ENCODE peak calls at places on chromosomes 4 and X, in five cellular contexts. P is iPS-NIHi11, U is GM06990, F is foreskin melanocyte, N is NCI-H1436. V is an unnamed sample.

GRCh38 chr4:121138445-121138844 is 25.7 kb downstream of the TNIP3 start:
- DNase-seq in U (no peak), N (no peak), P (no peak), F (no peak), V (no peak)

GRCh38 chr4:89072921-89073320 is 15.9 kb upstream of the FAM13A start:
- DNase-seq in P (no peak), N (no peak), U (no peak), F (no peak), V (no peak)

GRCh38 chr4:139552908-139553307 is 3.1 kb downstream of the SETD7 start:
- DNase-seq in N (no peak), P (no peak), U (no peak), F (no peak), V (no peak)

GRCh38 chrX:119468930-119469635 is 839 bp downstream of the SLC25A5 start:
- DNase-seq in P (peak; percentile 76), U (peak; percentile 92), N (peak; percentile 88), F (peak; percentile 63), V (peak; percentile 81)

GRCh38 chr4:87975466-87975865 is at the start of gene SPP1:
- DNase-seq in N (no peak), U (no peak), P (peak; percentile 57), F (no peak), V (peak; percentile 90)

GRCh38 chr4:8336412-8337075 is 67.0 kb downstream of the HTRA3 start:
- DNase-seq in U (no peak), F (no peak), P (no peak), N (no peak), V (no peak)

GRCh38 chr4:98996056-98996941 is 778 bp downstream of the METAP1 start:
- DNase-seq in F (peak; percentile 15), N (peak; percentile 23), P (peak; percentile 19), U (no peak), V (no peak)

GRCh38 chr4:15883611-15884243 is 54.8 kb downstream of the FGFBP1 start:
- DNase-seq in U (no peak), N (no peak), P (no peak), F (no peak), V (no peak)

GRCh38 chrX:37783284-37783683 is 3.4 kb downstream of the CYBB start:
- DNase-seq in U (no peak), P (no peak), F (no peak), N (no peak), V (no peak)

GRCh38 chr4:73919691-73920090 is 50.5 kb downstream of the CXCL1 start:
- DNase-seq in P (no peak), U (no peak), F (no peak), N (no peak), V (no peak)

GRCh38 chr4:40307627-40308497 is 27.3 kb upstream of the CHRNA9 start:
- DNase-seq in P (no peak), U (peak; percentile 63), N (no peak), F (no peak), V (no peak)

GRCh38 chr4:43776371-43776770 is 672.2 kb downstream of the KCTD8 start:
- DNase-seq in P (no peak), U (peak; percentile 13), N (no peak), F (no peak), V (peak; percentile 56)

GRCh38 chr4:111362891-111363290 is 740.0 kb upstream of the PITX2 start:
- DNase-seq in P (no peak), U (no peak), N (no peak), F (no peak), V (peak; percentile 33)

GRCh38 chrX:10360121-10360520 is 203.3 kb downstream of the CLCN4 start:
- DNase-seq in N (no peak), U (no peak), F (peak; percentile 22), P (no peak), V (no peak)

GRCh38 chr4:48367016-48367415 is 25.7 kb downstream of the SLAIN2 start:
- DNase-seq in P (no peak), N (no peak), U (no peak), F (no peak), V (no peak)

GRCh38 chr4:19748470-19748869 is 503.2 kb upstream of the SLIT2 start:
- DNase-seq in N (no peak), U (no peak), F (no peak), P (no peak), V (no peak)

GRCh38 chr4:169612869-169613859 is 781 bp upstream of the NEK1 start:
- DNase-seq in U (peak; percentile 22), F (peak; percentile 81), N (peak; percentile 61), P (peak; percentile 52), V (peak; percentile 89)

GRCh38 chrX:17707731-17708130 is 29.6 kb upstream of the SCML1 start:
- DNase-seq in F (no peak), U (no peak), P (no peak), N (no peak), V (no peak)

GRCh38 chr4:152679414-152680281 is at the start of gene TMEM154:
- DNase-seq in P (peak; percentile 70), N (peak; percentile 39), U (peak; percentile 88), F (peak; percentile 44), V (peak; percentile 14)

GRCh38 chrX:30971761-30972603 is 82.9 kb upstream of the TAB3 start:
- DNase-seq in F (peak; percentile 43), P (peak; percentile 27), U (no peak), N (no peak), V (peak; percentile 75)

GRCh38 chr4:3290889-3291321 is 1.9 kb upstream of the RGS12 start:
- DNase-seq in N (no peak), F (no peak), U (no peak), P (no peak), V (no peak)

GRCh38 chrX:153588782-153589446 is 10.0 kb downstream of the CCNQ start:
- DNase-seq in P (no peak), F (no peak), U (no peak), N (no peak), V (no peak)

GRCh38 chrX:5113128-5113527 is 1115.5 kb downstream of the NLGN4X start:
- DNase-seq in F (peak; percentile 1), P (peak; percentile 5), N (no peak), U (no peak), V (peak; percentile 31)

GRCh38 chr4:80185787-80186548 is 11.3 kb upstream of the PRDM8 start:
- DNase-seq in F (no peak), N (no peak), P (no peak), U (no peak), V (no peak)

GRCh38 chrX:14829643-14830042 is 43.2 kb downstream of the FANCB start:
- DNase-seq in U (no peak), P (no peak), N (no peak), F (no peak), V (no peak)

GRCh38 chr4:134777626-134778025 is 576.0 kb upstream of the PABPC4L start:
- DNase-seq in U (no peak), P (peak; percentile 8), F (no peak), N (no peak), V (peak; percentile 31)

GRCh38 chr4:119589165-119589564 is 39.4 kb downstream of the PDE5A start:
- DNase-seq in N (no peak), P (no peak), U (no peak), F (no peak), V (no peak)

GRCh38 chr4:16693641-16694040 is 204.8 kb downstream of the LDB2 start:
- DNase-seq in P (no peak), F (no peak), N (no peak), U (no peak), V (no peak)

GRCh38 chr4:115154826-115155225 is 41.4 kb upstream of the NDST4 start:
- DNase-seq in P (peak; percentile 35), N (no peak), U (no peak), F (peak; percentile 8), V (peak; percentile 46)

GRCh38 chrX:19535481-19535880 is 20.2 kb upstream of the MAP3K15 start:
- DNase-seq in N (no peak), P (peak; percentile 24), F (no peak), U (no peak), V (peak; percentile 53)

GRCh38 chrX:1582686-1583437 is 8.5 kb upstream of the AKAP17A start:
- DNase-seq in F (peak; percentile 21), P (no peak), U (no peak), N (no peak), V (peak; percentile 11)

GRCh38 chrX:27309406-27309805 is 153.7 kb downstream of the PPP4R3C start:
- DNase-seq in F (no peak), P (no peak), U (no peak), N (no peak), V (no peak)

GRCh38 chr4:56468097-56468422 is 643 bp downstream of the SRP72 start:
- DNase-seq in U (no peak), N (no peak), F (no peak), P (peak; percentile 60), V (peak; percentile 35)

GRCh38 chrX:39418936-39419659 is 617.8 kb downstream of the MID1IP1 start:
- DNase-seq in U (no peak), F (no peak), N (no peak), P (no peak), V (no peak)